ENCODE peak calls at places on chromosomes 11 and 22, in eight cellular contexts. U is GM13977, B is upper lobe of right lung, R is GM03348, C is sciatic nerve, S is AG08396, P is brain pericyte, E is HL-60. N is an unnamed sample.
A peak's percentile ranks its signal among the peaks of the same experiment; 100 is the strongest.

GRCh38 chr22:45889539-45890350 is 87.2 kb downstream of the WNT7B start:
- DNase-seq in U (no peak), B (peak; percentile 61), R (no peak), C (no peak), S (peak; percentile 61), P (no peak), E (no peak), N (no peak)

GRCh38 chr22:42190274-42190673 is 59.7 kb upstream of the CYP2D6 start:
- DNase-seq in U (no peak), B (no peak), R (no peak), C (peak; percentile 23), S (no peak), P (no peak), E (no peak), N (no peak)

GRCh38 chr22:42169055-42169469 is 38.5 kb upstream of the CYP2D6 start:
- DNase-seq in U (peak; percentile 89), B (no peak), R (peak; percentile 80), C (peak; percentile 81), S (peak; percentile 85), P (no peak), E (peak; percentile 22), N (peak; percentile 89)

GRCh38 chr22:20424937-20425587 is 12.6 kb downstream of the SCARF2 start:
- DNase-seq in U (no peak), B (peak; percentile 62), R (no peak), C (no peak), S (peak; percentile 58), P (peak; percentile 64), E (no peak), N (no peak)

GRCh38 chr22:37638351-37639069 is 959 bp upstream of the SH3BP1 start:
- DNase-seq in U (no peak), B (no peak), R (no peak), C (no peak), S (no peak), P (no peak), E (no peak), N (no peak)

GRCh38 chr11:108497317-108498045 is 703 bp downstream of the POGLUT3 start:
- DNase-seq in U (peak; percentile 75), B (peak; percentile 91), R (peak; percentile 93), C (peak; percentile 87), S (peak; percentile 95), P (peak; percentile 95), E (peak; percentile 71), N (peak; percentile 76)

GRCh38 chr11:71496421-71496820 is 30.6 kb upstream of the KRTAP5-7 start:
- DNase-seq in U (no peak), B (no peak), R (no peak), C (peak; percentile 23), S (no peak), P (no peak), E (no peak), N (no peak)

GRCh38 chr11:119318240-119319135 is 1.6 kb upstream of the MCAM start:
- DNase-seq in U (peak; percentile 66), B (no peak), R (no peak), C (no peak), S (peak; percentile 51), P (no peak), E (peak; percentile 71), N (peak; percentile 86)

GRCh38 chr22:32830473-32830872 is 29.0 kb downstream of the TIMP3 start:
- DNase-seq in U (no peak), B (no peak), R (no peak), C (no peak), S (no peak), P (no peak), E (no peak), N (no peak)

GRCh38 chr11:6599449-6599848 is 4.0 kb downstream of the RRP8 start:
- DNase-seq in U (no peak), B (no peak), R (no peak), C (no peak), S (no peak), P (no peak), E (no peak), N (no peak)

GRCh38 chr22:29946220-29946619 is 63.2 kb downstream of the MTMR3 start:
- DNase-seq in U (no peak), B (no peak), R (no peak), C (no peak), S (no peak), P (no peak), E (no peak), N (no peak)

GRCh38 chr11:25910090-25910489 is 421.8 kb upstream of the ANO3 start:
- DNase-seq in U (no peak), B (no peak), R (no peak), C (no peak), S (no peak), P (no peak), E (no peak), N (no peak)

GRCh38 chr11:46036009-46036408 is 85.2 kb downstream of the PHF21A start:
- DNase-seq in U (no peak), B (no peak), R (no peak), C (no peak), S (no peak), P (no peak), E (no peak), N (no peak)